ENCODE peak calls at places on chromosomes 2 and 18, in four cellular contexts. One of them, this sample, is unnamed.

GRCh38 chr2:158990397-158991209 is 22.2 kb downstream of the TANC1 start:
- DNase-seq in IMR-90: peak
- DNase-seq in H1: no peak
- DNase-seq in H9: no peak
- DNase-seq in this sample: peak

GRCh38 chr2:19205983-19206533 is 152.4 kb downstream of the OSR1 start:
- DNase-seq in IMR-90: no peak
- DNase-seq in H9: no peak
- DNase-seq in H1: no peak
- DNase-seq in this sample: no peak

GRCh38 chr2:121068851-121069250 is 216.2 kb downstream of the TFCP2L1 start:
- DNase-seq in IMR-90: no peak
- DNase-seq in H1: no peak
- DNase-seq in H9: no peak
- DNase-seq in this sample: no peak

GRCh38 chr18:79883461-79884295 is 67.8 kb downstream of the SLC66A2 start:
- DNase-seq in H1: no peak
- DNase-seq in IMR-90: no peak
- DNase-seq in H9: peak
- DNase-seq in this sample: no peak

GRCh38 chr2:196160101-196160500 is 11.3 kb downstream of the STK17B start:
- DNase-seq in H1: no peak
- DNase-seq in IMR-90: peak
- DNase-seq in H9: peak
- DNase-seq in this sample: peak

GRCh38 chr18:35174093-35174731 is 66.6 kb upstream of the ZNF397 start:
- DNase-seq in H1: no peak
- DNase-seq in H9: no peak
- DNase-seq in IMR-90: no peak
- DNase-seq in this sample: peak

GRCh38 chr18:47983946-47984345 is 53.5 kb upstream of the SMAD2 start:
- DNase-seq in IMR-90: no peak
- DNase-seq in H1: no peak
- DNase-seq in H9: no peak
- DNase-seq in this sample: no peak

GRCh38 chr2:53778536-53779162 is 8.1 kb downstream of the ASB3 start:
- DNase-seq in H1: no peak
- DNase-seq in IMR-90: no peak
- DNase-seq in H9: no peak
- DNase-seq in this sample: no peak

GRCh38 chr2:23599691-23600090 is 214.7 kb downstream of the KLHL29 start:
- DNase-seq in H1: no peak
- DNase-seq in H9: no peak
- DNase-seq in IMR-90: no peak
- DNase-seq in this sample: no peak

GRCh38 chr2:239763433-239764097 is 261.6 kb downstream of the NDUFA10 start:
- DNase-seq in H9: peak
- DNase-seq in IMR-90: no peak
- DNase-seq in H1: no peak
- DNase-seq in this sample: peak

GRCh38 chr18:42261731-42262130 is 306.7 kb downstream of the PIK3C3 start:
- DNase-seq in IMR-90: no peak
- DNase-seq in H1: no peak
- DNase-seq in H9: no peak
- DNase-seq in this sample: no peak

GRCh38 chr18:42268793-42269192 is 313.8 kb downstream of the PIK3C3 start:
- DNase-seq in H1: no peak
- DNase-seq in H9: no peak
- DNase-seq in IMR-90: no peak
- DNase-seq in this sample: no peak

GRCh38 chr18:42268186-42268725 is 313.2 kb downstream of the PIK3C3 start:
- DNase-seq in H1: no peak
- DNase-seq in IMR-90: no peak
- DNase-seq in H9: no peak
- DNase-seq in this sample: no peak

GRCh38 chr18:42264467-42264866 is 309.4 kb downstream of the PIK3C3 start:
- DNase-seq in H1: no peak
- DNase-seq in IMR-90: no peak
- DNase-seq in H9: no peak
- DNase-seq in this sample: no peak
- H3K56ac ChIP-seq in H1: no peak
- H3K56ac ChIP-seq in IMR-90: no peak
- H3K56ac ChIP-seq in H9: no peak
- H3K56ac ChIP-seq in this sample: no peak

DNA sequence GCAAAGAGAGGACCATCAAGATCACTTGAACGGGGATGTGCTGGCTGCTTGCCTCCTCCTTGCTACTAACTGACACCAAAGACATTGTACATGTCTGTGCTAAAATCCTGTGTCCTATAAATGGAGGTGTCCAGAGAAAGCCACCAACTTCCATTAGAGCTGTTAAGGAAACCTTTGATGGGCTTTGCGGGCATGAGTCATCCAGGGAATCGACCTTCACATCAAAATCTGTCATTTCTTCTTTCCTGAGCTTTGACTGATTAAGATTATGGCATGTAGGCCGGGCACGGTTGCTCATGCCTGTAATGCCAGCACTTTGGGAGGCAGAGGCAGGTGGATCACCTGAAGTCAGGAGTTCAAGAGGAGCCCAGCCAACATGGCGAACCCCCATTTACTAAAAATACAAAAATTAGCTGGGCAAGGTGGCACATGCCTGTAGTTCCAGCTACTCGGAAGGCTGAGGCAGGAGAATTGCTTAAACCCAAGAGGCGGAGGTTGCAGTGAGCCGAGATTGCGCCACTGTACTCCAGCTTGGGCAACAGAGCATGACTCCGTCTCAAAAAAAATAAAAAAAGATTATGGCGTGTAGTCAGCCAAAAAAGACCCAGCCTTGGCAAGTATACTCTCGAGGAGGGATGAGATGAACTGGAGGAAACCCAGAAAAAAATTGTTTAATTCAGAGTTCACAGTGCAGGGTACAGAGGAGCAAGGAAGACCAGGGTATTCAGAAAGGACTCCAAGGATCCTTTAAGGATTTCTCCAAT is 115.8 kb downstream of the CABLES1 start:
- DNase-seq in H9: no peak
- DNase-seq in IMR-90: no peak
- DNase-seq in H1: no peak
- DNase-seq in this sample: no peak
- H3K4me2 ChIP-seq in H9: no peak
- H3K4me2 ChIP-seq in IMR-90: no peak
- H3K4me2 ChIP-seq in H1: no peak
- H3K4me2 ChIP-seq in this sample: no peak

DNA sequence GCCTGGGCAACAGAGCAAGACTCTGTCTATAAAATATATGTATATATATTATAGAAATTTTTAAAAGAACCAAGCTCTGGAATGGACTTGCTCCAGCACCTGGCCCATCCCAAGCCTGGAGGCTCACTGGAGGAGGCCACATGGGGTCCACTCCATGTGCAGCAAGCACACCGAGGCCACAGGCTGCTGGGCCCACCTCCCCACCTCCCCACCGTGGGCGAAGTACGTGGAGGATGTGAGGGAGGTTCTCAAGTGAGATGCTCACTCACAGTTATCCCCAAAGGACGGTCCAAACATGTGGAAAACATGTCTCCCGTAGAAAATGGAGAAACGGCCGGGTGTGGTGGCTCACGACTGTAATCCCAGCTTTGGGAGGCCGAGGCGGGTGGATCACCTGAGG is 13.9 kb upstream of the RAB17 start:
- DNase-seq in H1: no peak
- DNase-seq in H9: no peak
- DNase-seq in IMR-90: no peak
- DNase-seq in this sample: no peak
- H3K18ac ChIP-seq in H1: no peak
- H3K18ac ChIP-seq in H9: no peak
- H3K18ac ChIP-seq in IMR-90: peak
- H3K18ac ChIP-seq in this sample: peak

GRCh38 chr2:219126555-219126954 is 34.1 kb downstream of the NHEJ1 start:
- DNase-seq in H1: no peak
- DNase-seq in H9: no peak
- DNase-seq in IMR-90: no peak
- DNase-seq in this sample: no peak

GRCh38 chr2:219125886-219126270 is 34.7 kb downstream of the NHEJ1 start:
- DNase-seq in H9: no peak
- DNase-seq in IMR-90: no peak
- DNase-seq in H1: no peak
- DNase-seq in this sample: no peak

GRCh38 chr2:219125225-219125885 is 35.3 kb downstream of the NHEJ1 start:
- DNase-seq in IMR-90: peak
- DNase-seq in H9: no peak
- DNase-seq in H1: no peak
- DNase-seq in this sample: peak

GRCh38 chr2:219123356-219124143 is 37.1 kb downstream of the NHEJ1 start:
- DNase-seq in IMR-90: no peak
- DNase-seq in H9: no peak
- DNase-seq in H1: no peak
- DNase-seq in this sample: no peak

DNA sequence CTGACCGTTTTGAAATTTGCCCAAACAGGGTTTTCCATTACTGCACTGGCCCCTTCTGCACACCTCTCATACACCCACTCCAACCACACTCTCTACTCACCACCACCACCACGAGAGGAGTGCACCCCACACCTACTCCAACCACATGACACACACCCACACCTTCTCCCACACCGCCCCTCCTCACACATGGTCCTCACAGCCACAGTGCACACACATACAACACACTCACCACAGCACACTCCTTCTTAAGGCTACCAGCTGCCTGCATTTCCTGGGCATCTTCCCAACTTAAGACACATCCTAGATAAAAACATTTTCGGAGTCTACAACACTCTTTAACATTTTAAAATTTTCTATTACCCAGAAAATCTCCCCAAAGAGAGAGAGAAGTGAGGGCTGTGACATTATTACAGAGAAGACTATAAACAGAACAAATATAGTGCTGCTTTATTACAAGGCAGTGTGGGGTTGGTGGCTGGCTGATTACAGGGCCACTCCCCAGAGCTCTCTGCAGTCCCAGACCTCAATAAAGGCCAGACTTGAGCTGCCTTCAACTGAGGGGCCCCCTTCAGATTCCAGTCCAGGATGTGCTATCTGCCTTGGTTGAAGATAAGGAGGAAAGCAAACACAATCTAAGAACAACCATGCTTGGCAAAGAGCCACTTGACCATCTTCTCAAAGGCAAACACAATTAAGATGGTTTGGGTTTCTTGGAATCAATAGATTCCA is 36.1 kb downstream of the NHEJ1 start:
- DNase-seq in H1: no peak
- DNase-seq in IMR-90: peak
- DNase-seq in H9: no peak
- DNase-seq in this sample: peak
- H3K56ac ChIP-seq in H1: no peak
- H3K56ac ChIP-seq in IMR-90: no peak
- H3K56ac ChIP-seq in H9: no peak
- H3K56ac ChIP-seq in this sample: no peak

GRCh38 chr18:57784034-57784815 is 18.9 kb downstream of the ATP8B1 start:
- DNase-seq in H9: no peak
- DNase-seq in H1: no peak
- DNase-seq in IMR-90: peak
- DNase-seq in this sample: no peak

GRCh38 chr18:57781128-57781463 is 22.0 kb downstream of the ATP8B1 start:
- DNase-seq in H1: no peak
- DNase-seq in H9: no peak
- DNase-seq in IMR-90: no peak
- DNase-seq in this sample: no peak

GRCh38 chr18:57786038-57786437 is 17.1 kb downstream of the ATP8B1 start:
- DNase-seq in IMR-90: no peak
- DNase-seq in H9: no peak
- DNase-seq in H1: no peak
- DNase-seq in this sample: no peak

GRCh38 chr18:57787068-57787682 is 15.9 kb downstream of the ATP8B1 start:
- DNase-seq in H1: no peak
- DNase-seq in H9: no peak
- DNase-seq in IMR-90: no peak
- DNase-seq in this sample: no peak

GRCh38 chr18:57784816-57785144 is 18.3 kb downstream of the ATP8B1 start:
- DNase-seq in H9: no peak
- DNase-seq in IMR-90: no peak
- DNase-seq in H1: no peak
- DNase-seq in this sample: no peak
- H3K4me2 ChIP-seq in H9: no peak
- H3K4me2 ChIP-seq in IMR-90: peak
- H3K4me2 ChIP-seq in H1: no peak
- H3K4me2 ChIP-seq in this sample: no peak

GRCh38 chr2:95261602-95262001 is 12.6 kb upstream of the PROM2 start:
- DNase-seq in IMR-90: no peak
- DNase-seq in H1: peak
- DNase-seq in H9: no peak
- DNase-seq in this sample: no peak
- H3K18ac ChIP-seq in IMR-90: no peak
- H3K18ac ChIP-seq in H1: no peak
- H3K18ac ChIP-seq in H9: no peak
- H3K18ac ChIP-seq in this sample: no peak

DNA sequence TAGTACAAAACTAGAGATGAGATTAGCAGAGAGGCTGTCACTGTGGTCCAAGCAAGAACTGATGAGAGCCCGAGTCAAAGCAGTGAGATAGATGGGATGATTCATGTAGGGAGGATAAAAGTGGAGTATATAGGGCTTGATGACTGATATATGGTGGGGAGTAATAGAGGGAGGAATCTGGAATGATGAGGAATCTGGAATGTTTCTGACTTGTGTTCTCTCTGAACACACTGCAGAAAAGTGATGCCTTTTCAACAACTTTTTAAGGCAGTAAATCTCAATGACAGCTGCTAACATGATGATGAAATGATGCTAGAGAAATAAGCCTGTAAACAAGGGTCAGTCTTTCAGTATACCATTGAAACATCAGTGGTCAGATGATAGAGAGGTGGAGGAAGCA is 143.5 kb upstream of the SP5 start:
- DNase-seq in IMR-90: no peak
- DNase-seq in H1: no peak
- DNase-seq in H9: no peak
- DNase-seq in this sample: no peak
- H3K56ac ChIP-seq in IMR-90: no peak
- H3K56ac ChIP-seq in H1: no peak
- H3K56ac ChIP-seq in H9: no peak
- H3K56ac ChIP-seq in this sample: no peak

GRCh38 chr18:74172697-74173433 is 24.5 kb downstream of the TIMM21 start:
- DNase-seq in H9: no peak
- DNase-seq in H1: no peak
- DNase-seq in IMR-90: no peak
- DNase-seq in this sample: no peak
- H3K4me2 ChIP-seq in H9: no peak
- H3K4me2 ChIP-seq in H1: no peak
- H3K4me2 ChIP-seq in IMR-90: no peak
- H3K4me2 ChIP-seq in this sample: no peak